ENCODE peak calls at places on chromosomes 2 and 18, in four cellular contexts. One of them, this sample, is unnamed.

GRCh38 chr2:206201075-206201848 is 41.6 kb downstream of the EEF1B2 start:
- DNase-seq in K562: no peak
- DNase-seq in H1: no peak
- DNase-seq in A549: no peak
- DNase-seq in this sample: no peak

GRCh38 chr18:43422483-43422882 is 145.2 kb upstream of the SYT4 start:
- DNase-seq in A549: peak; percentile 0
- DNase-seq in K562: no peak
- DNase-seq in H1: no peak
- DNase-seq in this sample: no peak

GRCh38 chr2:120963997-120964396 is 228.3 kb downstream of the GLI2 start:
- DNase-seq in H1: no peak
- DNase-seq in K562: no peak
- DNase-seq in A549: no peak
- DNase-seq in this sample: peak; percentile 60

GRCh38 chr2:16746833-16747232 is 81.2 kb upstream of the CYRIA start:
- DNase-seq in A549: no peak
- DNase-seq in H1: no peak
- DNase-seq in K562: peak; percentile 18
- DNase-seq in this sample: no peak

GRCh38 chr2:172038604-172039003 is 38.9 kb downstream of the METAP1D start:
- DNase-seq in A549: peak; percentile 9
- DNase-seq in H1: no peak
- DNase-seq in K562: no peak
- DNase-seq in this sample: peak; percentile 38

GRCh38 chr2:211033765-211034164 is 477.4 kb downstream of the CPS1 start:
- DNase-seq in K562: no peak
- DNase-seq in A549: peak; percentile 12
- DNase-seq in H1: no peak
- DNase-seq in this sample: no peak

GRCh38 chr2:235080108-235080507 is 128.3 kb downstream of the SH3BP4 start:
- DNase-seq in H1: no peak
- DNase-seq in K562: no peak
- DNase-seq in A549: no peak
- DNase-seq in this sample: peak; percentile 61

GRCh38 chr2:127027715-127028114 is 79.2 kb downstream of the BIN1 start:
- DNase-seq in H1: peak; percentile 44
- DNase-seq in K562: no peak
- DNase-seq in A549: peak; percentile 20
- DNase-seq in this sample: no peak

GRCh38 chr2:8774371-8774770 is 63.0 kb downstream of the KIDINS220 start:
- DNase-seq in A549: no peak
- DNase-seq in H1: no peak
- DNase-seq in K562: no peak
- DNase-seq in this sample: no peak

GRCh38 chr18:76487782-76488181 is 7.3 kb downstream of the ZNF516 start:
- DNase-seq in K562: no peak
- DNase-seq in A549: no peak
- DNase-seq in H1: no peak
- DNase-seq in this sample: no peak
- TF ChIP-seq RFX5 in K562: no peak
- TF ChIP-seq RFX5 in A549: no peak
- TF ChIP-seq RFX5 in H1: peak; percentile 75
- TF ChIP-seq RFX5 in this sample: no peak

GRCh38 chr18:10235553-10235952 is 218.9 kb upstream of the APCDD1 start:
- DNase-seq in K562: no peak
- DNase-seq in H1: no peak
- DNase-seq in A549: no peak
- DNase-seq in this sample: no peak

GRCh38 chr18:10233082-10233875 is 221.2 kb upstream of the APCDD1 start:
- DNase-seq in K562: no peak
- DNase-seq in A549: no peak
- DNase-seq in H1: no peak
- DNase-seq in this sample: no peak

GRCh38 chr18:10232062-10232461 is 222.4 kb upstream of the APCDD1 start:
- DNase-seq in H1: no peak
- DNase-seq in K562: no peak
- DNase-seq in A549: no peak
- DNase-seq in this sample: no peak

GRCh38 chr18:10234281-10234680 is 220.2 kb upstream of the APCDD1 start:
- DNase-seq in K562: no peak
- DNase-seq in A549: no peak
- DNase-seq in H1: no peak
- DNase-seq in this sample: peak; percentile 36

DNA sequence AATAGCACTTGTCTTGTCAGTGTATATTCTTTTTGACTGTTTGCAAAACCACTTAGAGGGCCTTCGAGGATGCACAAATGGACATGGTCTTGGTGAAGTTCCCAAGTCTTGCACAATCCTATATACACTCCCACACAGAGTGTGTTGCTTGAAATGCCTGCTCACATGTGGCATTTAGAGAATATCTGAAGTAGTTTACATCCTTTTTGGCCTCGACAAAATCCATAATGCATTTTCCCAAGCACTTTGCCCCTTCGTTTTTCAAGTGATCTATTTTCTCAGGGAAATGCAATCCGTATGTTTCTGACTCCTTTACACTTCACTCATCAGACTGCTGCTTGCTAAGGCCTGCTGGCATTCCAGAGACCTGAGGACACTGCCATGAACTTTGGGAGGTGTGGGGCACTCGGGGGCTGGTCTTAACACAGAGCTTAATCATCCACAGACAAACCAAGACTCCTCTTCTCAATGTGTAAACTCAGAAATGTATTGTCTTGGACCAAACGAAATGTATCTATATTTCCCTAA is 219.5 kb upstream of the APCDD1 start:
- DNase-seq in A549: no peak
- DNase-seq in H1: no peak
- DNase-seq in K562: no peak
- DNase-seq in this sample: peak; percentile 85
- TF ChIP-seq RFX5 in A549: no peak
- TF ChIP-seq RFX5 in H1: no peak
- TF ChIP-seq RFX5 in K562: no peak
- TF ChIP-seq RFX5 in this sample: no peak

GRCh38 chr2:44107974-44108373 is 60.7 kb upstream of the PPM1B start:
- DNase-seq in A549: no peak
- DNase-seq in H1: no peak
- DNase-seq in K562: no peak
- DNase-seq in this sample: no peak
- TF ChIP-seq RFX5 in A549: no peak
- TF ChIP-seq RFX5 in H1: no peak
- TF ChIP-seq RFX5 in K562: no peak
- TF ChIP-seq RFX5 in this sample: no peak

DNA sequence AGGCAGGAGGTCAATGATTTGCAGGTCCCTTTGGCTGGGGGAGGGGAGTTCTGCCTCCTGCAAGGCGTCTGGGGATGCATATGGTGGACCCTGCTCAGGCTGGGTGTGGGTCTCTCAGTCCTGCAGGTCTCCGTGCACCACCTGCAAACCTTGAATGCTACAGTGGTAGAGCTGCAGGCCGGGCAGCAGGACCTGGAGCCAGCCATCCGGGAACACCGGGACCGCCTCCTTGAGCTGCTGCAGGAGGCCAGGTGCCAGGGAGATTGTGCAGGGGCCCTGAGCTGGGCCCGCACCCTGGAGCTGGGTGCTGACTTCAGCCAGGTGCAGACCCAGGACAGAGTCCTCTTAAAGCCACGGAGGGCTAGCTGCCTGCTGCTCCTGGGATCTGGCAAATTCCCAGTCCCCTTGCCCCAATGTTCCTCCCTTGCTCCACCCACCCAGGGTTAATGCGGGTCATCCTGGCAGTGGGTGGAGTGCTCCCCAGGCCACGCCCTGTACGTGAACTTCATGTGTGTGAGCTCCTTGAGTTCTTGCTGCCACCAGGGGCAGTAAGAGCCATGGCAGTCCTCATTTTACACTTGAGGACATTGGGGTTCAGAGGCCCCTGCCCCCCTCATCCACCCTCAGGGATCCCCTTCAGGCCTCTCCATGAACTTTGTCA is 3.1 kb downstream of the PROM2 start:
- DNase-seq in A549: no peak
- DNase-seq in H1: no peak
- DNase-seq in K562: peak; percentile 72
- DNase-seq in this sample: no peak
- TF ChIP-seq RFX5 in A549: no peak
- TF ChIP-seq RFX5 in H1: no peak
- TF ChIP-seq RFX5 in K562: no peak
- TF ChIP-seq RFX5 in this sample: no peak

GRCh38 chr2:106847366-106847765 is 38.6 kb downstream of the ST6GAL2 start:
- DNase-seq in H1: no peak
- DNase-seq in A549: no peak
- DNase-seq in K562: no peak
- DNase-seq in this sample: no peak
- TF ChIP-seq RFX5 in H1: no peak
- TF ChIP-seq RFX5 in A549: no peak
- TF ChIP-seq RFX5 in K562: no peak
- TF ChIP-seq RFX5 in this sample: no peak

GRCh38 chr2:151805343-151805742 is 22.9 kb downstream of the ARL5A start:
- DNase-seq in H1: no peak
- DNase-seq in A549: no peak
- DNase-seq in K562: no peak
- DNase-seq in this sample: no peak

GRCh38 chr2:151810506-151810905 is 17.7 kb downstream of the ARL5A start:
- DNase-seq in K562: no peak
- DNase-seq in H1: no peak
- DNase-seq in A549: no peak
- DNase-seq in this sample: no peak

GRCh38 chr2:151809073-151809383 is 19.2 kb downstream of the ARL5A start:
- DNase-seq in H1: no peak
- DNase-seq in A549: no peak
- DNase-seq in K562: no peak
- DNase-seq in this sample: no peak

GRCh38 chr2:151805961-151806360 is 22.3 kb downstream of the ARL5A start:
- DNase-seq in K562: no peak
- DNase-seq in H1: no peak
- DNase-seq in A549: no peak
- DNase-seq in this sample: no peak

GRCh38 chr2:151808258-151809072 is 19.8 kb downstream of the ARL5A start:
- DNase-seq in H1: no peak
- DNase-seq in K562: peak; percentile 24
- DNase-seq in A549: peak; percentile 27
- DNase-seq in this sample: peak; percentile 43
- TF ChIP-seq RFX5 in H1: no peak
- TF ChIP-seq RFX5 in K562: no peak
- TF ChIP-seq RFX5 in A549: no peak
- TF ChIP-seq RFX5 in this sample: peak; percentile 13

DNA sequence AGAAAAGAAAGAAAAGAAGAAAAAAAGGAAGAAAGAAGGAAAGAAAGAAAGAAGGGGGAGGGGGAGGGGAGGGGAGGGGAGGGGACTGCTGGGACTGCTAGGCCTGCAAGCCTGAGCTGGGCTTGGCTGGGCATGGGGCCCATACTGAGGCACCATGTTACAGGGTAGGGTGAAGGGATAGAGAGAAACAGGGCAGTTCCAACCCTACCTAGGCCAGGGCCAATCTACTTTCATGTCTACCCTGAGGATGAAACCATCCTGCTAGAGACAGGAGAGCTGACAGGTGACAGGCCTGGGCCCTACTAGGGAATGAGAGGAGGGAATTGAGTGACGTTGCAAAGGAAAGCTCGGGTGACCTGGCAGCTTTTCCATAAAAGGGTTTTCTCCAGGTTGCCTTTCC is 41.7 kb downstream of the TEX44 start:
- DNase-seq in A549: no peak
- DNase-seq in H1: no peak
- DNase-seq in K562: no peak
- DNase-seq in this sample: no peak
- TF ChIP-seq RFX5 in A549: no peak
- TF ChIP-seq RFX5 in H1: no peak
- TF ChIP-seq RFX5 in K562: no peak
- TF ChIP-seq RFX5 in this sample: no peak